ENCODE peak calls at places on chromosomes 13 and 19, in five cellular contexts. Z is heart left ventricle, S is left ventricle myocardium inferior, Q is uterus, Y is brain microvascular endothelial cell. P is an unnamed sample.

GRCh38 chr13:108495686-108496363 is 133.6 kb upstream of the MYO16 start:
- DNase-seq in S (no peak), Y (peak; percentile 5), Z (no peak), Q (no peak), P (peak; percentile 28)

GRCh38 chr19:15251749-15252397 is 19.6 kb upstream of the EPHX3 start:
- DNase-seq in Q (peak; percentile 93), Z (peak; percentile 92), S (peak; percentile 86), Y (peak; percentile 92), P (peak; percentile 73)

GRCh38 chr13:103275708-103276107 is 209.5 kb upstream of the SLC10A2 start:
- DNase-seq in Y (no peak), Q (no peak), Z (no peak), S (no peak), P (no peak)

GRCh38 chr13:44104969-44105368 is 225.3 kb downstream of the LACC1 start:
- DNase-seq in S (no peak), Z (no peak), Y (no peak), Q (no peak), P (no peak)

GRCh38 chr13:21011378-21011777 is 50.0 kb downstream of the LATS2 start:
- DNase-seq in Y (no peak), S (no peak), Q (no peak), Z (no peak), P (no peak)

GRCh38 chr13:75800545-75800944 is 164.4 kb downstream of the LMO7 start:
- DNase-seq in Z (no peak), Y (no peak), S (no peak), Q (no peak), P (peak; percentile 23)

GRCh38 chr13:36414461-36414860 is 17.8 kb upstream of the CCNA1 start:
- DNase-seq in Z (no peak), Q (no peak), Y (no peak), S (no peak), P (no peak)

GRCh38 chr19:35044317-35045117 is 3.0 kb downstream of the HPN start:
- DNase-seq in Z (peak; percentile 55), Y (no peak), S (peak; percentile 63), Q (no peak), P (peak; percentile 49)

GRCh38 chr13:76271728-76272232 is 614.4 kb downstream of the KCTD12 start:
- DNase-seq in Y (no peak), S (no peak), Z (no peak), Q (no peak), P (no peak)

GRCh38 chr13:45714170-45714569 is 12.1 kb downstream of the CBY2 start:
- DNase-seq in S (no peak), Z (no peak), Y (no peak), Q (no peak), P (no peak)

GRCh38 chr13:51235756-51236564 is 13.8 kb downstream of the FAM124A start:
- DNase-seq in Y (no peak), Z (no peak), Q (no peak), S (no peak), P (peak; percentile 29)

GRCh38 chr13:24135674-24136300 is 24.7 kb upstream of the SPATA13 start:
- DNase-seq in Y (peak; percentile 32), Z (no peak), S (no peak), Q (no peak), P (peak; percentile 60)

GRCh38 chr19:29714371-29714952 is 599 bp downstream of the C19orf12 start:
- DNase-seq in Z (no peak), Q (no peak), Y (no peak), S (no peak), P (no peak)

GRCh38 chr13:35720690-35721554 is 244.4 kb upstream of the MAB21L1 start:
- DNase-seq in Y (peak; percentile 12), Z (peak; percentile 53), S (no peak), Q (peak; percentile 56), P (peak; percentile 71)

GRCh38 chr13:113794764-113795173 is 35.7 kb downstream of the TMEM255B start:
- DNase-seq in Q (no peak), Z (no peak), Y (no peak), S (no peak), P (no peak)

GRCh38 chr19:51326216-51327065 is 15.0 kb downstream of the IGLON5 start:
- DNase-seq in S (no peak), Q (no peak), Y (no peak), Z (no peak), P (no peak)

GRCh38 chr19:53520547-53521372 is 17.2 kb upstream of the ZNF331 start:
- DNase-seq in Z (peak; percentile 97), S (peak; percentile 95), Q (peak; percentile 99), Y (peak; percentile 99), P (peak; percentile 99)

GRCh38 chr13:94054159-94054558 is 425.3 kb downstream of the DCT start:
- DNase-seq in Q (no peak), S (no peak), Z (no peak), Y (no peak), P (peak; percentile 47)

GRCh38 chr19:15466851-15467733 is 2.7 kb upstream of the RASAL3 start:
- DNase-seq in Y (peak; percentile 54), S (no peak), Z (no peak), Q (no peak), P (no peak)

GRCh38 chr13:99572131-99572530 is 70.9 kb downstream of the TM9SF2 start:
- DNase-seq in Q (no peak), S (no peak), Z (no peak), Y (no peak), P (no peak)

GRCh38 chr13:90553167-90553566 is 794.3 kb upstream of the MIR17HG start:
- DNase-seq in Y (no peak), S (no peak), Q (no peak), Z (no peak), P (no peak)

GRCh38 chr19:3821857-3822364 is 35.7 kb upstream of the MATK start:
- DNase-seq in Q (no peak), Y (peak; percentile 30), S (peak; percentile 66), Z (peak; percentile 68), P (peak; percentile 64)

GRCh38 chr13:102191951-102192461 is 209.8 kb downstream of the FGF14 start:
- DNase-seq in S (no peak), Y (peak; percentile 22), Q (no peak), Z (no peak), P (no peak)

GRCh38 chr13:80871481-80871880 is 530.6 kb upstream of the SPRY2 start:
- DNase-seq in Q (no peak), Y (peak; percentile 49), Z (no peak), S (no peak), P (no peak)

GRCh38 chr19:8473652-8474476 is 28.6 kb downstream of the PRAM1 start:
- DNase-seq in Y (no peak), Z (no peak), Q (no peak), S (no peak), P (no peak)

GRCh38 chr13:75633285-75633684 is 2.8 kb upstream of the LMO7 start:
- DNase-seq in S (no peak), Q (no peak), Y (peak; percentile 85), Z (no peak), P (peak; percentile 88)

GRCh38 chr13:37225414-37226047 is 120.1 kb upstream of the CSNK1A1L start:
- DNase-seq in Z (no peak), Q (no peak), Y (peak; percentile 34), S (no peak), P (peak; percentile 58)

GRCh38 chr13:27860743-27861142 is 59.1 kb upstream of the PDX1 start:
- DNase-seq in S (no peak), Q (no peak), Y (no peak), Z (no peak), P (no peak)

GRCh38 chr13:111893607-111894443 is 173.1 kb upstream of the SOX1 start:
- DNase-seq in Z (no peak), S (no peak), Q (no peak), Y (no peak), P (peak; percentile 32)

GRCh38 chr19:1975081-1975480 is 34.1 kb downstream of the CSNK1G2 start:
- DNase-seq in S (no peak), Y (no peak), Z (no peak), Q (peak; percentile 54), P (no peak)

GRCh38 chr19:1650627-1651009 is 1.8 kb downstream of the TCF3 start:
- DNase-seq in S (no peak), Y (no peak), Z (peak; percentile 17), Q (no peak), P (peak; percentile 24)

GRCh38 chr13:29905845-29906244 is 55.4 kb upstream of the UBL3 start:
- DNase-seq in Y (no peak), Q (no peak), S (no peak), Z (peak; percentile 33), P (peak; percentile 70)

GRCh38 chr19:23321953-23322549 is 71.9 kb upstream of the ZNF724 start:
- DNase-seq in S (no peak), Z (no peak), Q (no peak), Y (no peak), P (no peak)

GRCh38 chr13:44305845-44306244 is 67.8 kb upstream of the SERP2 start:
- DNase-seq in Z (no peak), S (no peak), Y (no peak), Q (no peak), P (no peak)

GRCh38 chr19:44749994-44750393 is 1.5 kb downstream of the BCL3 start:
- DNase-seq in S (no peak), Q (no peak), Y (no peak), Z (no peak), P (no peak)
- TF ChIP-seq CTCF in S (no peak), Q (no peak), Y (no peak), Z (no peak), P (no peak)

GRCh38 chr19:55656552-55656951 is 1.7 kb downstream of the U2AF2 start:
- DNase-seq in S (no peak), Z (no peak), Y (no peak), Q (no peak), P (no peak)
- H3K4me3 ChIP-seq in S (peak overlapping the region; percentile 88), Z (no peak overlapping the region), Y (peak overlapping the region; percentile 90), Q (peak overlapping the region; percentile 95), P (peak overlapping the region; percentile 79)

DNA sequence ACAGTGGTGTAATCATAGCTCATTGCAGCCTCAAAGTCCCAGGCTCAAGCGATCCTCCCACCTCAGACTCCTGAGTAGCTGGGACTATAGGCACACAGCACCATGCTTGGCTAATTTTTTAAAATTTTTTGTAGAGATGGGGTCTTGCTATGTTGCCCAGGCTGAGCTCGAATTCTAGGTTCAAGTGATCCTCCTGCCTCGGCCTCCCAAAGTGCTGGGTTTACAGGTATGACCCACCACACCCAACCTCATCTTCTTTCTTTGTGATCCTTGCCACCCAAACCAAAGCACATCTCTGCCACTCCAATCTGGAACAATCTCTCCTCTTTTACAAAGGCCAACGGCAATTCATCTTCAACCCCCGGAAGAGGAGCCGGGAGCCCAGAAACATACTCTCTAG is 38.6 kb downstream of the INSR start:
- DNase-seq in S (no peak), Z (no peak), Y (no peak), Q (no peak), P (no peak)
- H3K27ac ChIP-seq in S (no peak overlapping the region), Z (no peak overlapping the region), Y (no peak overlapping the region), Q (peak overlapping the region; percentile 78), P (no peak overlapping the region)

GRCh38 chr13:85812282-85812681 is 13.1 kb upstream of the SLITRK6 start:
- DNase-seq in S (no peak), Z (no peak), Q (no peak), Y (no peak), P (no peak)

GRCh38 chr13:85819513-85819912 is 20.3 kb upstream of the SLITRK6 start:
- DNase-seq in Q (no peak), Z (no peak), Y (no peak), S (no peak), P (no peak)

DNA sequence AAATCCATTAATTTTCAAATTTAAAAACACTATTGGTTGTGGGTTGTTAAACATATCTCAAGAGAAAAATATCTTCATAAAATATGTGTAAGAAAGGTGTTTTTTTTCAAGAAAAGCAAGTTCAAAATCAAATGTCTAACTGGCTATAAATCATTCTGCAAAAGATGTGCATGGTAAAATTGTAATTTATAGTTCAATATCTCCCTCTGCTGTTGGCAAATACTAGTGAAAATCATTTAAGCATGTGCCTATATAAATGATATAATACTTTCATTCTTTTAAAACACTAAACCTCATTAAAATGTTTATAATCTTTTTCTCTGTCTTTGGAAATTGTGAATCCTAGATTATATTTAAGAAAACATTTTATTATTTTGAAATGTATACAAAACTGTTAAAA is 17.2 kb upstream of the SLITRK6 start:
- DNase-seq in Z (no peak), S (no peak), Y (no peak), Q (no peak), P (no peak)
- TF ChIP-seq CTCF in Z (no peak), S (no peak), Y (no peak), Q (no peak), P (no peak)

P was measured in cardiac muscle cell.